ENCODE peak calls at places on chromosomes 4 and X, in eight cellular contexts. B is A549; Q is stimulated activated naive CD8-positive, alpha-beta T cell treated with anti-CD3 and anti-CD28 coated beads, Interleukin-15, Interleukin-2, amounts not matched to agents 100 U/mL and 50 U/mL, for 24 hours; L is mammary epithelial cell; D is GM18507; R is nucleus accumbens; P is adrenal gland; Y is omental fat pad. S is an unnamed sample.

GRCh38 chrX:136168929-136169735 is 21.8 kb downstream of the FHL1 start:
- DNase-seq in B (no peak), Q (no peak), L (peak), D (no peak), R (peak), P (peak), Y (no peak), S (peak)

GRCh38 chrX:154056739-154057367 is 37.2 kb upstream of the IRAK1 start:
- DNase-seq in B (peak), Q (no peak), L (peak), D (no peak), R (no peak), P (no peak), Y (no peak), S (peak)

GRCh38 chr4:100366213-100366612 is 151.6 kb downstream of the EMCN start:
- DNase-seq in B (no peak), Q (no peak), L (peak), D (no peak), R (no peak), P (no peak), Y (no peak), S (no peak)

GRCh38 chrX:16671005-16671404 is 21.0 kb downstream of the S100G start:
- DNase-seq in B (peak), Q (peak), L (peak), D (no peak), R (no peak), P (peak), Y (no peak), S (no peak)

GRCh38 chr4:98662619-98663225 is 4.3 kb upstream of the TSPAN5 start:
- DNase-seq in B (no peak), Q (peak), L (no peak), D (no peak), R (no peak), P (no peak), Y (no peak), S (no peak)

GRCh38 chr4:153573881-153574807 is 108.0 kb downstream of the TMEM131L start:
- DNase-seq in B (peak), Q (peak), L (peak), D (no peak), R (peak), P (peak), Y (peak), S (peak)

GRCh38 chr4:77994194-77994721 is 62.9 kb upstream of the FRAS1 start:
- DNase-seq in B (peak), Q (no peak), L (peak), D (no peak), R (no peak), P (no peak), Y (no peak), S (no peak)

GRCh38 chrX:21991504-21991903 is 40.6 kb upstream of the PHEX start:
- DNase-seq in B (no peak), Q (no peak), L (no peak), D (no peak), R (no peak), P (no peak), Y (no peak), S (no peak)

GRCh38 chr4:88457307-88458090 is 580 bp downstream of the HERC5 start:
- DNase-seq in B (no peak), Q (peak), L (peak), D (peak), R (no peak), P (peak), Y (no peak), S (peak)

GRCh38 chrX:41442824-41443560 is 4.2 kb upstream of the NYX start:
- DNase-seq in B (no peak), Q (no peak), L (no peak), D (no peak), R (no peak), P (peak), Y (no peak), S (no peak)

GRCh38 chrX:106039920-106040319 is 1.4 kb upstream of the SERPINA7 start:
- DNase-seq in B (peak), Q (no peak), L (peak), D (no peak), R (no peak), P (peak), Y (no peak), S (no peak)

GRCh38 chrX:108947205-108947604 is 210.8 kb upstream of the IRS4 start:
- DNase-seq in B (peak), Q (no peak), L (no peak), D (no peak), R (no peak), P (no peak), Y (no peak), S (no peak)

GRCh38 chrX:72045141-72045540 is 86.6 kb downstream of the RTL5 start:
- DNase-seq in B (no peak), Q (no peak), L (peak), D (no peak), R (no peak), P (no peak), Y (no peak), S (no peak)

GRCh38 chr4:184456337-184456736 is 18.0 kb downstream of the IRF2 start:
- DNase-seq in B (no peak), Q (no peak), L (no peak), D (no peak), R (no peak), P (no peak), Y (no peak), S (no peak)

GRCh38 chr4:98521486-98521885 is 136.9 kb downstream of the TSPAN5 start:
- DNase-seq in B (no peak), Q (no peak), L (no peak), D (no peak), R (no peak), P (no peak), Y (no peak), S (no peak)

GRCh38 chr4:73715659-73716058 is 24.7 kb upstream of the CXCL8 start:
- DNase-seq in B (no peak), Q (no peak), L (no peak), D (no peak), R (no peak), P (no peak), Y (no peak), S (no peak)

GRCh38 chr4:4216668-4217067 is 10.1 kb downstream of the OTOP1 start:
- DNase-seq in B (no peak), Q (no peak), L (peak), D (no peak), R (no peak), P (no peak), Y (no peak), S (no peak)

GRCh38 chr4:83010111-83010521 is 507 bp downstream of the LIN54 start:
- DNase-seq in B (no peak), Q (no peak), L (peak), D (no peak), R (no peak), P (no peak), Y (no peak), S (no peak)

GRCh38 chrX:83469551-83469950 is 38.5 kb upstream of the POU3F4 start:
- DNase-seq in B (peak), Q (no peak), L (peak), D (no peak), R (no peak), P (peak), Y (no peak), S (peak)

GRCh38 chr4:4426511-4427477 is 39.9 kb downstream of the NSG1 start:
- DNase-seq in B (no peak), Q (no peak), L (no peak), D (no peak), R (no peak), P (no peak), Y (no peak), S (no peak)

GRCh38 chr4:150593996-150594395 is 12.0 kb downstream of the MAB21L2 start:
- DNase-seq in B (peak), Q (no peak), L (no peak), D (no peak), R (no peak), P (no peak), Y (no peak), S (no peak)

GRCh38 chr4:96558466-96558865 is 718.6 kb downstream of the PDHA2 start:
- DNase-seq in B (no peak), Q (no peak), L (no peak), D (no peak), R (no peak), P (no peak), Y (no peak), S (no peak)

GRCh38 chr4:18518098-18518497 is 496.5 kb upstream of the LCORL start:
- DNase-seq in B (no peak), Q (no peak), L (no peak), D (no peak), R (no peak), P (no peak), Y (no peak), S (no peak)

GRCh38 chr4:148649669-148650331 is 207.6 kb upstream of the NR3C2 start:
- DNase-seq in B (no peak), Q (no peak), L (peak), D (no peak), R (no peak), P (no peak), Y (no peak), S (no peak)

GRCh38 chr4:54233128-54233696 is 4.1 kb downstream of the PDGFRA start:
- DNase-seq in B (peak), Q (peak), L (peak), D (peak), R (peak), P (peak), Y (peak), S (peak)

GRCh38 chr4:187618701-187619278 is 376.8 kb upstream of the ZFP42 start:
- DNase-seq in B (no peak), Q (no peak), L (peak), D (no peak), R (no peak), P (no peak), Y (no peak), S (no peak)

GRCh38 chr4:168766537-168767316 is 243.3 kb downstream of the CBR4 start:
- DNase-seq in B (no peak), Q (no peak), L (no peak), D (no peak), R (no peak), P (no peak), Y (no peak), S (no peak)

GRCh38 chr4:56653461-56654237 is 27.4 kb downstream of the HOPX start:
- DNase-seq in B (no peak), Q (peak), L (no peak), D (no peak), R (no peak), P (no peak), Y (no peak), S (peak)

S was measured in transverse colon.